ENCODE peak calls at places on chromosomes 4 and X, in eight cellular contexts. S, B, W, I, Q, V, T and N are unnamed samples.

GRCh38 chrX:97594825-97595224 is 711.1 kb downstream of the RPA4 start:
- DNase-seq in S (no peak), B (no peak), W (no peak), I (no peak), Q (no peak), V (peak; percentile 38), T (no peak), N (no peak)

GRCh38 chr4:82848706-82849105 is 42.2 kb downstream of the SEC31A start:
- DNase-seq in S (no peak), B (no peak), W (no peak), I (no peak), Q (no peak), V (no peak), T (no peak), N (no peak)

GRCh38 chr4:98506462-98507132 is 151.8 kb downstream of the TSPAN5 start:
- DNase-seq in S (no peak), B (no peak), W (peak; percentile 39), I (no peak), Q (no peak), V (peak; percentile 10), T (peak; percentile 30), N (peak; percentile 22)

GRCh38 chr4:112075129-112075753 is 70.0 kb upstream of the FAM241A start:
- DNase-seq in S (no peak), B (no peak), W (peak; percentile 66), I (peak; percentile 21), Q (no peak), V (peak; percentile 18), T (peak; percentile 43), N (no peak)

GRCh38 chr4:128519163-128519810 is 231.7 kb upstream of the PGRMC2 start:
- DNase-seq in S (no peak), B (no peak), W (no peak), I (no peak), Q (no peak), V (peak; percentile 15), T (no peak), N (no peak)

GRCh38 chrX:54786972-54787371 is 11.1 kb downstream of the ITIH6 start:
- DNase-seq in S (no peak), B (no peak), W (no peak), I (no peak), Q (no peak), V (peak; percentile 47), T (no peak), N (no peak)

GRCh38 chr4:128347930-128348660 is 60.5 kb upstream of the PGRMC2 start:
- DNase-seq in S (no peak), B (no peak), W (no peak), I (no peak), Q (no peak), V (no peak), T (no peak), N (no peak)

GRCh38 chrX:111100191-111100590 is 4.2 kb downstream of the PAK3 start:
- DNase-seq in S (no peak), B (no peak), W (peak; percentile 73), I (peak; percentile 5), Q (no peak), V (peak; percentile 45), T (peak; percentile 21), N (no peak)

GRCh38 chr4:34850983-34851382 is 1393.3 kb downstream of the ARAP2 start:
- DNase-seq in S (no peak), B (no peak), W (no peak), I (peak; percentile 41), Q (no peak), V (no peak), T (no peak), N (no peak)

GRCh38 chrX:83845397-83845796 is 15.5 kb upstream of the CYLC1 start:
- DNase-seq in S (no peak), B (no peak), W (peak; percentile 37), I (no peak), Q (no peak), V (peak; percentile 28), T (peak; percentile 2), N (peak; percentile 5)

GRCh38 chrX:19017271-19017670 is 33.4 kb upstream of the PHKA2 start:
- DNase-seq in S (no peak), B (no peak), W (peak; percentile 51), I (peak; percentile 19), Q (no peak), V (peak; percentile 14), T (peak; percentile 13), N (no peak)

GRCh38 chr4:185143596-185143969 is 517 bp downstream of the SLC25A4 start:
- DNase-seq in S (peak; percentile 70), B (no peak), W (peak; percentile 14), I (peak; percentile 60), Q (no peak), V (peak; percentile 60), T (no peak), N (no peak)

GRCh38 chr4:35494955-35495354 is 749.4 kb downstream of the ARAP2 start:
- DNase-seq in S (peak; percentile 29), B (no peak), W (no peak), I (no peak), Q (no peak), V (no peak), T (no peak), N (no peak)

GRCh38 chrX:107659768-107660167 is 31.5 kb downstream of the PRPS1 start:
- DNase-seq in S (no peak), B (no peak), W (no peak), I (no peak), Q (no peak), V (peak; percentile 51), T (peak; percentile 12), N (no peak)

GRCh38 chr4:42326524-42326923 is 70.8 kb upstream of the SHISA3 start:
- DNase-seq in S (no peak), B (no peak), W (no peak), I (no peak), Q (no peak), V (no peak), T (no peak), N (no peak)

GRCh38 chr4:156227321-156227720 is 273.7 kb upstream of the CTSO start:
- DNase-seq in S (no peak), B (no peak), W (no peak), I (no peak), Q (no peak), V (no peak), T (no peak), N (no peak)

GRCh38 chr4:185211035-185211434 is 1.6 kb downstream of the SNX25 start:
- DNase-seq in S (no peak), B (no peak), W (no peak), I (no peak), Q (no peak), V (no peak), T (no peak), N (no peak)

GRCh38 chr4:155900402-155900801 is 3.1 kb upstream of the TDO2 start:
- DNase-seq in S (no peak), B (no peak), W (no peak), I (peak; percentile 38), Q (no peak), V (no peak), T (no peak), N (peak; percentile 1)

GRCh38 chr4:182189107-182189878 is 53.9 kb upstream of the TENM3 start:
- DNase-seq in S (no peak), B (no peak), W (no peak), I (peak; percentile 68), Q (no peak), V (no peak), T (no peak), N (no peak)

GRCh38 chrX:276588-277171 is 4.5 kb upstream of the PLCXD1 start:
- DNase-seq in S (peak; percentile 82), B (no peak), W (no peak), I (no peak), Q (no peak), V (peak; percentile 67), T (peak; percentile 31), N (no peak)

GRCh38 chr4:44623687-44624086 is 27.7 kb downstream of the YIPF7 start:
- DNase-seq in S (no peak), B (no peak), W (no peak), I (no peak), Q (no peak), V (no peak), T (no peak), N (no peak)

GRCh38 chrX:136250191-136251041 is 784 bp downstream of the MAP7D3 start:
- DNase-seq in S (no peak), B (no peak), W (peak; percentile 41), I (no peak), Q (no peak), V (no peak), T (peak; percentile 9), N (no peak)